ENCODE peak calls at places on chromosomes 7 and 10, in six cellular contexts. C is MM.1S, G is IMR-90, Q is endothelial cell of umbilical vein, I is HCT116, K is adipocyte. B is an unnamed sample.
A peak's percentile ranks its signal among the peaks of the same experiment; 100 is the strongest.

GRCh38 chr7:32536585-32536984 is 41.3 kb downstream of the AVL9 start:
- DNase-seq in C (no peak), Q (peak; percentile 89), K (peak; percentile 15), I (peak; percentile 29), G (peak; percentile 82), B (no peak)

GRCh38 chr10:73218466-73219191 is 28.4 kb downstream of the DNAJC9 start:
- DNase-seq in G (peak; percentile 28), Q (peak; percentile 46), I (peak; percentile 19), C (no peak), K (peak; percentile 14), B (peak; percentile 14)

GRCh38 chr10:125621052-125621451 is 61.9 kb downstream of the TEX36 start:
- DNase-seq in Q (no peak), C (no peak), I (no peak), K (no peak), G (no peak), B (no peak)

GRCh38 chr10:80172896-80173295 is 32.4 kb downstream of the ANXA11 start:
- DNase-seq in C (no peak), Q (no peak), K (no peak), G (no peak), I (no peak), B (no peak)

GRCh38 chr10:50618624-50619023 is 5.1 kb downstream of the SGMS1 start:
- DNase-seq in G (no peak), K (no peak), I (no peak), C (no peak), Q (no peak), B (no peak)

GRCh38 chr10:31083765-31084184 is 52.1 kb upstream of the ZNF438 start:
- DNase-seq in G (peak; percentile 39), I (peak; percentile 72), C (peak; percentile 63), K (peak; percentile 39), Q (peak; percentile 43), B (peak; percentile 53)

GRCh38 chr10:110502851-110503301 is 5.2 kb downstream of the DUSP5 start:
- DNase-seq in K (peak; percentile 55), C (peak; percentile 73), Q (peak; percentile 49), G (peak; percentile 80), I (no peak), B (no peak)

GRCh38 chr10:116974442-116975005 is 30.5 kb downstream of the SHTN1 start:
- DNase-seq in K (peak; percentile 85), G (peak; percentile 95), Q (peak; percentile 94), C (no peak), I (peak; percentile 7), B (no peak)

GRCh38 chr7:45203947-45204445 is 46.4 kb downstream of the RAMP3 start:
- DNase-seq in C (peak; percentile 88), K (peak; percentile 75), I (no peak), Q (no peak), G (peak; percentile 51), B (no peak)

GRCh38 chr10:126423779-126424491 is 35.7 kb upstream of the ADAM12 start:
- DNase-seq in K (no peak), G (no peak), Q (no peak), C (no peak), I (no peak), B (no peak)

GRCh38 chr7:43904533-43905208 is 1.7 kb downstream of the URGCP start:
- DNase-seq in G (peak; percentile 48), Q (no peak), C (no peak), K (peak; percentile 33), I (no peak), B (no peak)

GRCh38 chr7:92461027-92462003 is 14.0 kb downstream of the GATAD1 start:
- DNase-seq in Q (peak; percentile 57), I (peak; percentile 41), C (peak; percentile 39), G (peak; percentile 38), K (peak; percentile 69), B (peak; percentile 46)

GRCh38 chr7:121807078-121807477 is 65.9 kb upstream of the PTPRZ1 start:
- DNase-seq in Q (no peak), I (no peak), G (no peak), K (no peak), C (no peak), B (no peak)

GRCh38 chr10:24947304-24948097 is 4.9 kb downstream of the PRTFDC1 start:
- DNase-seq in Q (peak; percentile 26), G (peak; percentile 73), C (no peak), K (no peak), I (no peak), B (no peak)

GRCh38 chr10:84845628-84846261 is 517.4 kb downstream of the CCSER2 start:
- DNase-seq in G (no peak), K (no peak), C (peak; percentile 41), Q (no peak), I (peak; percentile 23), B (peak; percentile 58)

GRCh38 chr10:53023411-53023810 is 250.8 kb upstream of the MBL2 start:
- DNase-seq in Q (no peak), G (no peak), I (no peak), C (no peak), K (no peak), B (no peak)

GRCh38 chr10:52447931-52448353 is 133.9 kb downstream of the DKK1 start:
- DNase-seq in K (peak; percentile 7), I (no peak), C (no peak), G (peak; percentile 20), Q (no peak), B (no peak)

GRCh38 chr7:932651-932975 is 21.9 kb downstream of the ADAP1 start:
- DNase-seq in G (no peak), Q (no peak), C (no peak), I (no peak), K (no peak), B (no peak)

GRCh38 chr7:113878394-113878992 is 40.3 kb downstream of the PPP1R3A start:
- DNase-seq in G (no peak), K (no peak), I (no peak), C (no peak), Q (no peak), B (no peak)

GRCh38 chr7:78311176-78311575 is 512.6 kb downstream of the PHTF2 start:
- DNase-seq in K (no peak), G (no peak), I (no peak), Q (no peak), C (no peak), B (no peak)

GRCh38 chr10:14508725-14509124 is 178.0 kb upstream of the FRMD4A start:
- DNase-seq in I (no peak), C (no peak), G (no peak), Q (peak; percentile 63), K (no peak), B (no peak)

GRCh38 chr10:76432274-76433012 is 1001.0 kb downstream of the LRMDA start:
- DNase-seq in G (peak; percentile 74), K (peak; percentile 74), I (no peak), Q (no peak), C (no peak), B (no peak)
- H3K9ac ChIP-seq in G (no peak overlapping the region), K (peak overlapping the region; percentile 87), I (no peak overlapping the region), Q (no peak overlapping the region), C (no peak overlapping the region), B (no peak overlapping the region)

DNA sequence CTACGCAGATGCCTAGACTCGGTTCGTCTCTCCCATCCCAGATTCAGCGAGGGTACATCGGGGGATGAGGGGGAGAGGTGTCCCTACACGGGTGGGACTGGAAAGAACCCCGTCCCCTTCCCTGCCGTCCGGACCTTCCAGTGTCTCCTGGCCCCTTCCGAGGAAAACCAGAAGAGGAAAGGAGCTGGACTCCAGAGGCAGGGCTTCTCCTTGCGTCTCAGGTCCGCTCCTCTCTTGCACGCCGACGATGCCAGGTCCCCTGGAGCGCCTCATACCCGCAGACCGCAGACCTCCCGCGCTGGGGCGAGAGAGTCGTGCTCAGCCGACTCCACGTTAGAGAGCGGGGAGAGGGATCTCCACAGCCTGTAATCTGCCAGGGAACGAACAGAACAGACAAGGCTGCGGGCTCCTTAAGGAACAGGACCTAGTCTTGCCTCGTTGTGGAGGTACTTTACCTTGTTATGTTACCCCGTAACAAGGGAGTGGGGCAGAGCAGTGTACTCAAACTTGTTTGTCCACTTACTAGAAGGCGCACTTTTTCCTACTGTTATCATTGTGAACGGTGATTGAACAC is 397 bp upstream of the IMPDH1 start:
- DNase-seq in G (peak; percentile 81), C (peak; percentile 54), I (peak; percentile 48), Q (peak; percentile 75), K (peak; percentile 89), B (peak; percentile 81)
- H3K9ac ChIP-seq in G (peak overlapping the region; percentile 85), C (peak overlapping the region; percentile 37), I (peak overlapping the region; percentile 70), Q (peak overlapping the region; percentile 11), K (peak overlapping the region; percentile 83), B (no peak overlapping the region)

GRCh38 chr10:26759008-26759407 is 61.5 kb downstream of the PDSS1 start:
- DNase-seq in I (no peak), G (no peak), K (no peak), Q (no peak), C (no peak), B (peak; percentile 55)

DNA sequence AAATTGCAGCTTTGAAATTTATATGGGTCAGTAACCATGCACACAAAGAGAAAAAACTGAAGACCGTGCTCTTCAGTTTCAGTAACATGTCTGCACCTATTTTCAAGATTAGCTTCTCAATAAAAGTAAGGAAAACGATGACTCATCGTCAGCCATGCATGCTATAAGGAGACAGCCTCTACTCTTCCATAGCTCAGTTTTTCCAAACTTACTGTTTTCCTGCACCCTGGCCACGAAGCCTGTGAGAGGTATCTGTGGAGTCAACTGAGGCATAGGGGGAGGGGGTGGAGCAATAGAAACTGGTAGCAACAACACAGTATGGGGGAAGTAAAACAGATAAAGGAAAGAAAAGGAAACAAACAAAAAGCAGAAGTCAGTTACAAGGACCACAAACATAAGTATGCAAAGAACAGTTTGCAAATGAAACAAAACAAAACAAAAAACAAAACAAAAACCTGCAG is 58.0 kb downstream of the PDSS1 start:
- DNase-seq in K (peak; percentile 59), G (peak; percentile 65), Q (peak; percentile 43), C (peak; percentile 43), I (peak; percentile 16), B (peak; percentile 7)
- H3K9ac ChIP-seq in K (no peak overlapping the region), G (no peak overlapping the region), Q (no peak overlapping the region), C (no peak overlapping the region), I (no peak overlapping the region), B (no peak overlapping the region)

GRCh38 chr10:75655791-75656451 is 224.5 kb downstream of the LRMDA start:
- DNase-seq in K (no peak), C (no peak), Q (peak; percentile 36), I (no peak), G (no peak), B (no peak)

GRCh38 chr10:75653761-75654160 is 222.3 kb downstream of the LRMDA start:
- DNase-seq in Q (no peak), I (no peak), K (no peak), G (no peak), C (no peak), B (no peak)

GRCh38 chr10:75654171-75654772 is 222.8 kb downstream of the LRMDA start:
- DNase-seq in K (no peak), G (no peak), Q (peak; percentile 20), C (no peak), I (no peak), B (no peak)

GRCh38 chr10:75657351-75657750 is 225.9 kb downstream of the LRMDA start:
- DNase-seq in K (no peak), G (no peak), I (no peak), Q (no peak), C (no peak), B (no peak)

GRCh38 chr10:75654777-75655176 is 223.4 kb downstream of the LRMDA start:
- DNase-seq in G (no peak), Q (no peak), I (no peak), K (no peak), C (no peak), B (no peak)
- H3K9ac ChIP-seq in G (no peak overlapping the region), Q (no peak overlapping the region), I (no peak overlapping the region), K (peak overlapping the region; percentile 74), C (no peak overlapping the region), B (no peak overlapping the region)

GRCh38 chr7:48347426-48347825 is 176.2 kb downstream of the ABCA13 start:
- DNase-seq in K (no peak), I (no peak), G (no peak), Q (no peak), C (peak; percentile 53), B (no peak)
- H3K9ac ChIP-seq in K (no peak overlapping the region), I (no peak overlapping the region), G (no peak overlapping the region), Q (no peak overlapping the region), C (no peak overlapping the region), B (no peak overlapping the region)

GRCh38 chr7:148973256-148973655 is 55.0 kb downstream of the PDIA4 start:
- DNase-seq in I (no peak), K (no peak), G (no peak), C (no peak), Q (no peak), B (no peak)
- H3K9ac ChIP-seq in I (no peak overlapping the region), K (no peak overlapping the region), G (no peak overlapping the region), C (no peak overlapping the region), Q (no peak overlapping the region), B (no peak overlapping the region)